ENCODE peak calls at places on chromosomes 3 and 15, in five cellular contexts. One of them, this sample, is unnamed.

GRCh38 chr3:162677475-162677874 is 1180.9 kb downstream of the OTOL1 start:
- DNase-seq in prostate gland: no peak
- DNase-seq in fibroblast of lung: no peak
- DNase-seq in NCI-H1092 treated with DMSO at 0.1 percent for 48 hours: no peak
- DNase-seq in stimulated activated CD8-positive, alpha-beta memory T cell treated with anti-CD3 and anti-CD28 coated beads, Interleukin-12 subunit alpha, Interleukin-12 subunit beta, amount 100 ng/mL, for 4 hours: no peak
- DNase-seq in this sample: no peak

GRCh38 chr3:64224826-64225606 is at the start of gene PRICKLE2:
- DNase-seq in stimulated activated CD8-positive, alpha-beta memory T cell treated with anti-CD3 and anti-CD28 coated beads, Interleukin-12 subunit alpha, Interleukin-12 subunit beta, amount 100 ng/mL, for 4 hours: no peak
- DNase-seq in prostate gland: no peak
- DNase-seq in NCI-H1092 treated with DMSO at 0.1 percent for 48 hours: no peak
- DNase-seq in fibroblast of lung: peak
- DNase-seq in this sample: no peak

GRCh38 chr15:39497016-39497758 is 83.7 kb upstream of the THBS1 start:
- DNase-seq in stimulated activated CD8-positive, alpha-beta memory T cell treated with anti-CD3 and anti-CD28 coated beads, Interleukin-12 subunit alpha, Interleukin-12 subunit beta, amount 100 ng/mL, for 4 hours: no peak
- DNase-seq in NCI-H1092 treated with DMSO at 0.1 percent for 48 hours: no peak
- DNase-seq in fibroblast of lung: no peak
- DNase-seq in prostate gland: no peak
- DNase-seq in this sample: no peak

GRCh38 chr3:169476289-169476688 is 187.2 kb downstream of the MECOM start:
- DNase-seq in NCI-H1092 treated with DMSO at 0.1 percent for 48 hours: no peak
- DNase-seq in prostate gland: no peak
- DNase-seq in fibroblast of lung: no peak
- DNase-seq in stimulated activated CD8-positive, alpha-beta memory T cell treated with anti-CD3 and anti-CD28 coated beads, Interleukin-12 subunit alpha, Interleukin-12 subunit beta, amount 100 ng/mL, for 4 hours: no peak
- DNase-seq in this sample: no peak

GRCh38 chr15:95202569-95203349 is 971.4 kb downstream of the MCTP2 start:
- DNase-seq in stimulated activated CD8-positive, alpha-beta memory T cell treated with anti-CD3 and anti-CD28 coated beads, Interleukin-12 subunit alpha, Interleukin-12 subunit beta, amount 100 ng/mL, for 4 hours: no peak
- DNase-seq in fibroblast of lung: peak
- DNase-seq in prostate gland: no peak
- DNase-seq in NCI-H1092 treated with DMSO at 0.1 percent for 48 hours: no peak
- DNase-seq in this sample: no peak

GRCh38 chr15:99118801-99119546 is 14.1 kb downstream of the SYNM start:
- DNase-seq in prostate gland: no peak
- DNase-seq in NCI-H1092 treated with DMSO at 0.1 percent for 48 hours: no peak
- DNase-seq in stimulated activated CD8-positive, alpha-beta memory T cell treated with anti-CD3 and anti-CD28 coated beads, Interleukin-12 subunit alpha, Interleukin-12 subunit beta, amount 100 ng/mL, for 4 hours: no peak
- DNase-seq in fibroblast of lung: no peak
- DNase-seq in this sample: peak

GRCh38 chr3:191136347-191136746 is 62.7 kb upstream of the OSTN start:
- DNase-seq in fibroblast of lung: peak
- DNase-seq in stimulated activated CD8-positive, alpha-beta memory T cell treated with anti-CD3 and anti-CD28 coated beads, Interleukin-12 subunit alpha, Interleukin-12 subunit beta, amount 100 ng/mL, for 4 hours: no peak
- DNase-seq in NCI-H1092 treated with DMSO at 0.1 percent for 48 hours: no peak
- DNase-seq in prostate gland: no peak
- DNase-seq in this sample: no peak

GRCh38 chr3:72821170-72821781 is 27.0 kb downstream of the SHQ1 start:
- DNase-seq in prostate gland: peak
- DNase-seq in fibroblast of lung: peak
- DNase-seq in NCI-H1092 treated with DMSO at 0.1 percent for 48 hours: no peak
- DNase-seq in stimulated activated CD8-positive, alpha-beta memory T cell treated with anti-CD3 and anti-CD28 coated beads, Interleukin-12 subunit alpha, Interleukin-12 subunit beta, amount 100 ng/mL, for 4 hours: no peak
- DNase-seq in this sample: no peak

GRCh38 chr15:25712961-25713355 is 150.2 kb downstream of the ATP10A start:
- DNase-seq in NCI-H1092 treated with DMSO at 0.1 percent for 48 hours: no peak
- DNase-seq in prostate gland: no peak
- DNase-seq in fibroblast of lung: no peak
- DNase-seq in stimulated activated CD8-positive, alpha-beta memory T cell treated with anti-CD3 and anti-CD28 coated beads, Interleukin-12 subunit alpha, Interleukin-12 subunit beta, amount 100 ng/mL, for 4 hours: no peak
- DNase-seq in this sample: no peak

GRCh38 chr15:78192826-78193594 is 41.4 kb downstream of the ACSBG1 start:
- DNase-seq in NCI-H1092 treated with DMSO at 0.1 percent for 48 hours: no peak
- DNase-seq in stimulated activated CD8-positive, alpha-beta memory T cell treated with anti-CD3 and anti-CD28 coated beads, Interleukin-12 subunit alpha, Interleukin-12 subunit beta, amount 100 ng/mL, for 4 hours: no peak
- DNase-seq in fibroblast of lung: no peak
- DNase-seq in prostate gland: no peak
- DNase-seq in this sample: no peak

GRCh38 chr3:21718161-21718765 is 32.7 kb downstream of the ZNF385D start:
- DNase-seq in prostate gland: no peak
- DNase-seq in stimulated activated CD8-positive, alpha-beta memory T cell treated with anti-CD3 and anti-CD28 coated beads, Interleukin-12 subunit alpha, Interleukin-12 subunit beta, amount 100 ng/mL, for 4 hours: no peak
- DNase-seq in fibroblast of lung: peak
- DNase-seq in NCI-H1092 treated with DMSO at 0.1 percent for 48 hours: no peak
- DNase-seq in this sample: no peak

GRCh38 chr15:87736921-87737389 is 519.6 kb downstream of the NTRK3 start:
- DNase-seq in stimulated activated CD8-positive, alpha-beta memory T cell treated with anti-CD3 and anti-CD28 coated beads, Interleukin-12 subunit alpha, Interleukin-12 subunit beta, amount 100 ng/mL, for 4 hours: no peak
- DNase-seq in NCI-H1092 treated with DMSO at 0.1 percent for 48 hours: no peak
- DNase-seq in fibroblast of lung: peak
- DNase-seq in prostate gland: no peak
- DNase-seq in this sample: no peak

GRCh38 chr15:42133892-42134502 is 22.4 kb downstream of the PLA2G4F start:
- DNase-seq in NCI-H1092 treated with DMSO at 0.1 percent for 48 hours: peak
- DNase-seq in prostate gland: no peak
- DNase-seq in fibroblast of lung: peak
- DNase-seq in stimulated activated CD8-positive, alpha-beta memory T cell treated with anti-CD3 and anti-CD28 coated beads, Interleukin-12 subunit alpha, Interleukin-12 subunit beta, amount 100 ng/mL, for 4 hours: peak
- DNase-seq in this sample: peak

GRCh38 chr3:75224419-75224818 is 439.7 kb upstream of the FRG2C start:
- DNase-seq in fibroblast of lung: peak
- DNase-seq in stimulated activated CD8-positive, alpha-beta memory T cell treated with anti-CD3 and anti-CD28 coated beads, Interleukin-12 subunit alpha, Interleukin-12 subunit beta, amount 100 ng/mL, for 4 hours: no peak
- DNase-seq in NCI-H1092 treated with DMSO at 0.1 percent for 48 hours: no peak
- DNase-seq in prostate gland: no peak
- DNase-seq in this sample: no peak

GRCh38 chr3:45564172-45564571 is 30.4 kb upstream of the LIMD1 start:
- DNase-seq in stimulated activated CD8-positive, alpha-beta memory T cell treated with anti-CD3 and anti-CD28 coated beads, Interleukin-12 subunit alpha, Interleukin-12 subunit beta, amount 100 ng/mL, for 4 hours: no peak
- DNase-seq in NCI-H1092 treated with DMSO at 0.1 percent for 48 hours: no peak
- DNase-seq in prostate gland: no peak
- DNase-seq in fibroblast of lung: no peak
- DNase-seq in this sample: no peak

GRCh38 chr15:50163719-50164410 is 18.1 kb upstream of the SLC27A2 start:
- DNase-seq in NCI-H1092 treated with DMSO at 0.1 percent for 48 hours: no peak
- DNase-seq in stimulated activated CD8-positive, alpha-beta memory T cell treated with anti-CD3 and anti-CD28 coated beads, Interleukin-12 subunit alpha, Interleukin-12 subunit beta, amount 100 ng/mL, for 4 hours: no peak
- DNase-seq in prostate gland: no peak
- DNase-seq in fibroblast of lung: peak
- DNase-seq in this sample: no peak

GRCh38 chr15:82871577-82872484 is 62.4 kb downstream of the WHAMM start:
- DNase-seq in prostate gland: no peak
- DNase-seq in stimulated activated CD8-positive, alpha-beta memory T cell treated with anti-CD3 and anti-CD28 coated beads, Interleukin-12 subunit alpha, Interleukin-12 subunit beta, amount 100 ng/mL, for 4 hours: no peak
- DNase-seq in NCI-H1092 treated with DMSO at 0.1 percent for 48 hours: no peak
- DNase-seq in fibroblast of lung: no peak
- DNase-seq in this sample: no peak

GRCh38 chr3:102605146-102605545 is 170.3 kb downstream of the ZPLD1 start:
- DNase-seq in prostate gland: no peak
- DNase-seq in NCI-H1092 treated with DMSO at 0.1 percent for 48 hours: no peak
- DNase-seq in fibroblast of lung: no peak
- DNase-seq in stimulated activated CD8-positive, alpha-beta memory T cell treated with anti-CD3 and anti-CD28 coated beads, Interleukin-12 subunit alpha, Interleukin-12 subunit beta, amount 100 ng/mL, for 4 hours: no peak
- DNase-seq in this sample: no peak

GRCh38 chr3:52242039-52242438 is 3.1 kb upstream of the TWF2 start:
- DNase-seq in NCI-H1092 treated with DMSO at 0.1 percent for 48 hours: no peak
- DNase-seq in fibroblast of lung: no peak
- DNase-seq in stimulated activated CD8-positive, alpha-beta memory T cell treated with anti-CD3 and anti-CD28 coated beads, Interleukin-12 subunit alpha, Interleukin-12 subunit beta, amount 100 ng/mL, for 4 hours: no peak
- DNase-seq in prostate gland: no peak
- DNase-seq in this sample: no peak

This sample was measured in left lung.